ENCODE peak calls at places on chromosomes 6 and 20, in nine cellular contexts. O is KG1; H is midbrain; R is NCI-H2081; K is 8988T; W is ACHN; B is EL; I is stimulated activated CD4-positive, alpha-beta T cell treated with anti-CD3 and anti-CD28 coated beads, TNF-alpha, amount 100 ng/mL, for 1 hour; Q is fibroblast of pulmonary artery. Z is an unnamed sample.

GRCh38 chr6:89375427-89375868 is 22.9 kb upstream of the UBE2J1 start:
- DNase-seq in O (no peak), H (no peak), R (peak), K (no peak), W (peak), B (peak), I (no peak), Q (no peak), Z (peak)

GRCh38 chr6:147297124-147297523 is 92.9 kb downstream of the STXBP5 start:
- DNase-seq in O (no peak), H (no peak), R (no peak), K (no peak), W (no peak), B (no peak), I (no peak), Q (no peak), Z (no peak)

GRCh38 chr6:16544006-16544405 is 217.3 kb downstream of the ATXN1 start:
- DNase-seq in O (no peak), H (no peak), R (no peak), K (no peak), W (peak), B (no peak), I (no peak), Q (peak), Z (no peak)

GRCh38 chr6:32086661-32087573 is 22.2 kb downstream of the TNXB start:
- DNase-seq in O (no peak), H (no peak), R (no peak), K (no peak), W (peak), B (peak), I (no peak), Q (peak), Z (no peak)

GRCh38 chr6:105594821-105595220 is 191.9 kb upstream of the PREP start:
- DNase-seq in O (no peak), H (no peak), R (no peak), K (no peak), W (no peak), B (peak), I (no peak), Q (peak), Z (no peak)

GRCh38 chr20:63009988-63010769 is 3.4 kb upstream of the BHLHE23 start:
- DNase-seq in O (no peak), H (no peak), R (peak), K (no peak), W (peak), B (no peak), I (peak), Q (peak), Z (no peak)

GRCh38 chr6:33080127-33081089 is 4.6 kb downstream of the HLA-DPB1 start:
- DNase-seq in O (no peak), H (peak), R (no peak), K (no peak), W (peak), B (peak), I (no peak), Q (peak), Z (no peak)

GRCh38 chr20:10696650-10697049 is 22.9 kb upstream of the JAG1 start:
- DNase-seq in O (no peak), H (no peak), R (no peak), K (no peak), W (peak), B (no peak), I (no peak), Q (no peak), Z (no peak)

GRCh38 chr20:13684566-13685222 is 46.0 kb upstream of the TASP1 start:
- DNase-seq in O (peak), H (no peak), R (no peak), K (no peak), W (no peak), B (no peak), I (no peak), Q (no peak), Z (peak)

GRCh38 chr20:57672953-57673575 is 36.8 kb downstream of the PMEPA1 start:
- DNase-seq in O (no peak), H (no peak), R (no peak), K (no peak), W (no peak), B (no peak), I (no peak), Q (no peak), Z (no peak)

GRCh38 chr20:24773168-24773567 is 175.9 kb upstream of the CST7 start:
- DNase-seq in O (no peak), H (no peak), R (no peak), K (no peak), W (no peak), B (no peak), I (no peak), Q (no peak), Z (no peak)

GRCh38 chr6:75437451-75438185 is 56.0 kb downstream of the FILIP1 start:
- DNase-seq in O (no peak), H (no peak), R (no peak), K (peak), W (no peak), B (peak), I (no peak), Q (peak), Z (no peak)

GRCh38 chr6:27863962-27864905 is 48.0 kb downstream of the OR2B2 start:
- DNase-seq in O (no peak), H (no peak), R (no peak), K (no peak), W (no peak), B (peak), I (no peak), Q (peak), Z (no peak)